ENCODE peak calls at places on chromosome 13, in four cellular contexts. O is B cell, M is neural crest cell, R is bronchial epithelial cell. K is an unnamed sample.

GRCh38 chr13:37475966-37476365 is 122.6 kb downstream of the POSTN start:
- DNase-seq in O (no peak), M (no peak), R (peak), K (no peak)

GRCh38 chr13:90168953-90169352 is 1178.5 kb upstream of the MIR17HG start:
- DNase-seq in O (no peak), M (no peak), R (no peak), K (no peak)

GRCh38 chr13:102700088-102701031 is 5.5 kb upstream of the METTL21C start:
- DNase-seq in O (no peak), M (no peak), R (no peak), K (no peak)

GRCh38 chr13:32381539-32381938 is 46.4 kb downstream of the N4BP2L1 start:
- DNase-seq in O (no peak), M (no peak), R (peak), K (no peak)

GRCh38 chr13:34223984-34224383 is 406.0 kb downstream of the RFC3 start:
- DNase-seq in O (no peak), M (no peak), R (peak), K (no peak)

GRCh38 chr13:83906240-83906820 is 24.1 kb upstream of the SLITRK1 start:
- DNase-seq in O (no peak), M (no peak), R (no peak), K (no peak)

GRCh38 chr13:47146136-47146535 is 249.3 kb upstream of the HTR2A start:
- DNase-seq in O (no peak), M (no peak), R (peak), K (no peak)

GRCh38 chr13:109998808-109999528 is 212.6 kb upstream of the IRS2 start:
- DNase-seq in O (no peak), M (no peak), R (peak), K (no peak)

GRCh38 chr13:42152495-42152894 is 104.0 kb downstream of the DGKH start:
- DNase-seq in O (no peak), M (no peak), R (no peak), K (no peak)

GRCh38 chr13:55298201-55298600 is 1842.5 kb upstream of the PRR20A start:
- DNase-seq in O (no peak), M (no peak), R (no peak), K (no peak)

GRCh38 chr13:26342898-26343297 is 89.0 kb downstream of the CDK8 start:
- DNase-seq in O (no peak), M (no peak), R (no peak), K (no peak)

GRCh38 chr13:20993661-20994440 is 67.5 kb downstream of the LATS2 start:
- DNase-seq in O (no peak), M (no peak), R (peak), K (no peak)

GRCh38 chr13:112449545-112449930 is 73.4 kb downstream of the SPACA7 start:
- DNase-seq in O (no peak), M (no peak), R (no peak), K (peak)

GRCh38 chr13:27194895-27195764 is 23.5 kb upstream of the USP12 start:
- DNase-seq in O (no peak), M (no peak), R (peak), K (no peak)

GRCh38 chr13:54875111-54875510 is 1846.5 kb downstream of the OLFM4 start:
- DNase-seq in O (no peak), M (no peak), R (no peak), K (no peak)

GRCh38 chr13:94706854-94707399 is 5.4 kb downstream of the SOX21 start:
- DNase-seq in O (no peak), M (peak), R (no peak), K (no peak)

GRCh38 chr13:71492346-71492871 is 374.6 kb downstream of the DACH1 start:
- DNase-seq in O (no peak), M (no peak), R (no peak), K (no peak)

GRCh38 chr13:41827507-41828213 is 133.2 kb downstream of the VWA8 start:
- DNase-seq in O (no peak), M (no peak), R (peak), K (no peak)

GRCh38 chr13:111938743-111939142 is 128.2 kb upstream of the SOX1 start:
- DNase-seq in O (no peak), M (no peak), R (no peak), K (no peak)

GRCh38 chr13:23921451-23921888 is 24.2 kb upstream of the C1QTNF9B start:
- DNase-seq in O (no peak), M (peak), R (peak), K (no peak)

GRCh38 chr13:112674412-112675383 is 15.1 kb upstream of the ATP11A start:
- DNase-seq in O (no peak), M (no peak), R (no peak), K (no peak)

GRCh38 chr13:49225358-49226042 is 5.4 kb downstream of the MLNR start:
- DNase-seq in O (no peak), M (no peak), R (peak), K (no peak)

GRCh38 chr13:46866150-46866549 is 30.7 kb downstream of the HTR2A start:
- DNase-seq in O (no peak), M (peak), R (peak), K (no peak)

GRCh38 chr13:27793377-27794074 is 1.2 kb downstream of the GSX1 start:
- DNase-seq in O (no peak), M (no peak), R (no peak), K (no peak)

GRCh38 chr13:48539550-48539949 is 6.7 kb upstream of the RCBTB2 start:
- DNase-seq in O (no peak), M (no peak), R (no peak), K (no peak)

GRCh38 chr13:20847298-20847697 is 55.2 kb downstream of the XPO4 start:
- DNase-seq in O (no peak), M (no peak), R (no peak), K (no peak)

GRCh38 chr13:103246581-103247200 is 180.5 kb upstream of the SLC10A2 start:
- DNase-seq in O (no peak), M (no peak), R (peak), K (no peak)

GRCh38 chr13:51956717-51957116 is 54.5 kb downstream of the ATP7B start:
- DNase-seq in O (no peak), M (no peak), R (no peak), K (no peak)

GRCh38 chr13:19658192-19658591 is 24.7 kb downstream of the MPHOSPH8 start:
- DNase-seq in O (no peak), M (no peak), R (no peak), K (no peak)

GRCh38 chr13:33281951-33282595 is 3.5 kb downstream of the STARD13 start:
- DNase-seq in O (no peak), M (no peak), R (peak), K (no peak)

GRCh38 chr13:54337526-54337925 is 1308.9 kb downstream of the OLFM4 start:
- DNase-seq in O (no peak), M (no peak), R (no peak), K (no peak)

GRCh38 chr13:20136781-20137703 is 23.8 kb downstream of the GJA3 start:
- DNase-seq in O (no peak), M (peak), R (no peak), K (no peak)

GRCh38 chr13:43878897-43879322 is 630 bp downstream of the CCDC122 start:
- DNase-seq in O (no peak), M (peak), R (peak), K (peak)

GRCh38 chr13:38703255-38703654 is 16.4 kb downstream of the FREM2 start:
- DNase-seq in O (no peak), M (no peak), R (no peak), K (no peak)

GRCh38 chr13:42814868-42815267 is 33.5 kb downstream of the FAM216B start:
- DNase-seq in O (no peak), M (no peak), R (peak), K (no peak)

GRCh38 chr13:62387642-62388041 is 972.0 kb upstream of the PCDH20 start:
- DNase-seq in O (no peak), M (no peak), R (no peak), K (no peak)

GRCh38 chr13:23460309-23460708 is 26.8 kb upstream of the SACS start:
- DNase-seq in O (no peak), M (no peak), R (no peak), K (no peak)

DNA sequence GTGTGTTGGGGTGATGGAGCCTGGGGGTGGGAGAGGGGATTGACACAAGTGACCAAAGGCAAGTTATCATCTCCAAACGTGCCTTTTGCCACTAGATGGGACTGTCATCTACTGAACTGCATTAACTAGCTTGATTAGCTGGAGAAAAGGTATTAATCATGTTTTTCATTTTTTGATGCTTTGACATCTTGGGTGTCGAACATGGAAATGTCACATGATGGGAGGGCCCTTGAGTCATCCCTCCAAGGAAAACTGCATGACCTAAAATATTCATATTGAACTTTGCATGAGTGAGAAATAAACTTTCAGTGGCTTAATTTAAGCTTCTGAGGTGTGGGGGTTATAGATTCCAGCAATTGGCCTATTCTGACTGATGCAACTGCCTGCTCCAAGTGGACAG is 73.3 kb downstream of the ALOX5AP start:
- DNase-seq in O (no peak), M (no peak), R (no peak), K (no peak)
- TF ChIP-seq CTCF in O (no peak), M (no peak), R (no peak), K (no peak)

GRCh38 chr13:66689037-66689619 is 541.0 kb downstream of the PCDH9 start:
- DNase-seq in O (no peak), M (no peak), R (no peak), K (no peak)
- TF ChIP-seq CTCF in O (peak), M (peak), R (no peak), K (no peak)

DNA sequence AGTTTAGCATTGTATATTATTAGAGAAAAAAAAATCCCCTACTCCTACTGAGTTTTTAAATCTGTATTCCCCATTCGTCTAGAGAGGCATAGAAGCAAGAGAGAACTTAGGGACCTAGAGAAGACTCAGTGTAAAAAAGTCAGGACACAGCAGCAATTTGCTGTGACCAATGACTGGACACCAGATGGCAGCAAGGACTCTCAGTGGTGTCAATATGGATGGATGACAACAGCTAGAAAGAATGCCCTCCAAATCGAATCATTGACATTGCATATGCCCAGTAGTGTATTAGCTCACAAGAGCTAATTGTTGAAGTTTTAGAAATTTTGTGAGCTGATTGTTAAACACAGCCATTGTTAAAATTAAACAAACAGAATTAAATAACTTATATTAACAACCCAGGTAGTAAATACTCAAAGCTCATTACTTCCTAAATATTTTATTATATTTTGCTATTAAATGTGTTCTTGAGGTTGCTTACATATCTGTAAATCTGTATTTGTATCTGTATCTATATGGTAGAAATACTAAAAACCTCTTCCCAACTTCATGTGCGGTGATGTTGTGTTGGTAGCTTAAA is 43.9 kb downstream of the SIAH3 start:
- DNase-seq in O (no peak), M (peak), R (peak), K (no peak)
- TF ChIP-seq CTCF in O (no peak), M (peak), R (peak), K (no peak)

DNA sequence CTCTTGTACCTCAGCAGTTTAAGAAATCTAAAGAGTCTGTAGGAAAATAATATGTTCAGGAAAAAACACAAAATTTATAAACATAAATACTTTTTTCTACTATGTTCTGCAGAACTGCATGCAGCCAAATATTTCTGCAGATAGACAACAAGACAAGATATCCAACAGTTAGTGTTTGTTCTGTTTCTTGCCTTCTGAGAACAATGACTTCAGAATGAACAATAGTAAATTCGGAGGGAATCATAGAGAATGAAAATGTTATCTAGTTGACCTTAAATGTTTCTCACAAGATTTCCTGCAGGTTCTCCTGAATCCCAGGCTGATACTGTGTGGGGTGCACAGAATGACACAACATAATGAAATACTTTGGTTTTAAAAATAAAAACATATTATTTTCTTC is 180.4 kb downstream of the PCDH9 start:
- DNase-seq in O (no peak), M (no peak), R (no peak), K (no peak)
- TF ChIP-seq CTCF in O (no peak), M (no peak), R (no peak), K (no peak)